ENCODE peak calls at places on chromosomes 12 and 14, in nine cellular contexts. T is CD8-positive, alpha-beta memory T cell; X is H9; J is keratinocyte; G is left lung; M is lung; B is GM23338; Q is ascending aorta; Z is endothelial cell of umbilical vein. R is an unnamed sample. For H3K4me1, the result is how much of the 10 kb centered on the place peaks cover.

GRCh38 chr14:69610859-69611263 is 535 bp upstream of the SUSD6 start:
- DNase-seq in T (no peak), X (no peak), J (no peak), G (no peak), M (no peak), B (peak), Q (no peak), Z (no peak), R (no peak)

GRCh38 chr12:19412844-19413243 is 26.4 kb upstream of the AEBP2 start:
- DNase-seq in T (no peak), X (no peak), J (no peak), G (no peak), M (no peak), B (no peak), Q (no peak), Z (no peak), R (no peak)

GRCh38 chr14:86799244-86799647 is 1193.7 kb downstream of the GALC start:
- DNase-seq in T (no peak), X (no peak), J (peak), G (no peak), M (no peak), B (no peak), Q (no peak), Z (no peak), R (no peak)

GRCh38 chr12:115871714-115872113 is 405.8 kb downstream of the MED13L start:
- DNase-seq in T (no peak), X (peak), J (peak), G (no peak), M (no peak), B (peak), Q (no peak), Z (no peak), R (no peak)

GRCh38 chr12:127125607-127126259 is 1141.2 kb upstream of the TMEM132C start:
- DNase-seq in T (no peak), X (no peak), J (peak), G (no peak), M (no peak), B (no peak), Q (no peak), Z (no peak), R (no peak)

GRCh38 chr12:90574676-90575075 is 380.3 kb downstream of the CCER1 start:
- DNase-seq in T (no peak), X (no peak), J (peak), G (no peak), M (no peak), B (no peak), Q (no peak), Z (no peak), R (no peak)

GRCh38 chr12:56146492-56147460 is 5.6 kb upstream of the MYL6B start:
- DNase-seq in T (no peak), X (no peak), J (no peak), G (no peak), M (no peak), B (no peak), Q (no peak), Z (peak), R (no peak)

GRCh38 chr12:77231548-77231947 is 166.2 kb upstream of the E2F7 start:
- DNase-seq in T (no peak), X (no peak), J (no peak), G (peak), M (peak), B (no peak), Q (no peak), Z (peak), R (no peak)

GRCh38 chr12:72236071-72236705 is 36.0 kb upstream of the TRHDE start:
- DNase-seq in T (no peak), X (no peak), J (no peak), G (no peak), M (no peak), B (no peak), Q (no peak), Z (no peak), R (no peak)

GRCh38 chr12:55019784-55020183 is at the start of gene NEUROD4:
- DNase-seq in T (no peak), X (peak), J (no peak), G (peak), M (peak), B (peak), Q (no peak), Z (peak), R (peak)

GRCh38 chr12:7060353-7060954 is at the start of gene C1S:
- DNase-seq in T (no peak), X (peak), J (no peak), G (peak), M (peak), B (peak), Q (peak), Z (peak), R (no peak)

GRCh38 chr12:65977384-65977783 is 153.1 kb downstream of the HMGA2 start:
- DNase-seq in T (no peak), X (no peak), J (no peak), G (no peak), M (no peak), B (no peak), Q (no peak), Z (no peak), R (no peak)

GRCh38 chr12:112887542-112887941 is 19.2 kb upstream of the OAS1 start:
- DNase-seq in T (no peak), X (no peak), J (no peak), G (no peak), M (no peak), B (no peak), Q (no peak), Z (no peak), R (no peak)

GRCh38 chr12:28390716-28391452 is 200.6 kb downstream of the CCDC91 start:
- DNase-seq in T (no peak), X (no peak), J (no peak), G (no peak), M (no peak), B (no peak), Q (no peak), Z (no peak), R (no peak)

GRCh38 chr14:30273564-30273880 is 285.4 kb upstream of the G2E3 start:
- DNase-seq in T (no peak), X (no peak), J (no peak), G (no peak), M (no peak), B (no peak), Q (no peak), Z (no peak), R (no peak)

GRCh38 chr14:100065161-100065871 is at the start of gene EVL:
- DNase-seq in T (peak), X (no peak), J (no peak), G (peak), M (no peak), B (no peak), Q (no peak), Z (peak), R (peak)

GRCh38 chr12:109949089-109949488 is 47.1 kb downstream of the GIT2 start:
- DNase-seq in T (no peak), X (no peak), J (no peak), G (no peak), M (no peak), B (no peak), Q (no peak), Z (no peak), R (no peak)

GRCh38 chr14:32709072-32709471 is 229.6 kb upstream of the NPAS3 start:
- DNase-seq in T (no peak), X (no peak), J (no peak), G (no peak), M (no peak), B (no peak), Q (no peak), Z (peak), R (no peak)

GRCh38 chr14:43901950-43902349 is 605.1 kb downstream of the FSCB start:
- DNase-seq in T (no peak), X (no peak), J (no peak), G (no peak), M (no peak), B (no peak), Q (no peak), Z (no peak), R (no peak)

DNA sequence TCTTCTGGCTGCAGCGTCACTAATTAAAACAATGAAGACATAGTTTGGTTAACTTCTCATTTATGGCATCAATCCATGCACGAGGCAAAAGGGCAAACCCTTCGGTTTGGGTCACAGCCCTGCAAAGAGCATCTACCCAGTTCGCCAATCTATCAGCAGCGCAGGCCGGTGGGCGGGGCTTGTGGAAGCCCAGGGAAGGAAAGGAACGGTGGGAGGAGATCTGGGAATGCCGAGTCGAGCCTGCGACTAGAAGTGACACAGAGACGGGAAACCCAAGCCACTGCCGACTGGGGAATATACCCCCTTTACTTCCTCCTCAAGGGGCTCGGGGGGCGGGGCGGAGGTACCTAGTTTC is 463 bp downstream of the KICS2 start:
- DNase-seq in T (peak), X (peak), J (peak), G (peak), M (peak), B (peak), Q (peak), Z (peak), R (no peak)
- H3K27ac ChIP-seq in T (peak), X (no peak), J (peak), G (peak), M (peak), B (peak), Q (peak), Z (peak), R (peak)

GRCh38 chr14:88009486-88009885 is 4.6 kb downstream of the GPR65 start:
- DNase-seq in T (no peak), X (no peak), J (no peak), G (no peak), M (no peak), B (no peak), Q (no peak), Z (no peak), R (no peak)
- H3K4me1 ChIP-seq in T (half or more), X (under half), J (under half), G (under half), M (under half), B (under half), Q (under half), Z (under half), R (half or more)

DNA sequence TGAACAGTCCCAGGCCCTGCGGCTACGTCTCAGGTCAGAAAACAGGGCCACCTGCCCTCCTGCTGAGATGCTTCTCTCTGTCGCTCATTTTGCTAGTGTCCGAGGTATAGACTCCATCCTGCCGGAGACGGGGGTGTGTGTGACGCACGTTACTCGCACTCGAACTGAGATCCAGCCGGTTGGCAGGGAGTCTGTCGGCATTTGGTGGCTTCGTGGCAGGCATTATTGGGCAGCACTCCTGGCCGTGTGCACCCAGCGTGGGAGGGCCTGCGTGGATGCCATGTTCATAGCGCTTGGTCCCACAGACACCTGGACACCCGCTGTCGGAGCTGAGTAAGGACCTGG is 28.4 kb downstream of the AACS start:
- DNase-seq in T (no peak), X (no peak), J (no peak), G (no peak), M (no peak), B (no peak), Q (no peak), Z (no peak), R (no peak)
- H3K27ac ChIP-seq in T (no peak), X (no peak), J (no peak), G (no peak), M (no peak), B (no peak), Q (no peak), Z (no peak), R (no peak)

DNA sequence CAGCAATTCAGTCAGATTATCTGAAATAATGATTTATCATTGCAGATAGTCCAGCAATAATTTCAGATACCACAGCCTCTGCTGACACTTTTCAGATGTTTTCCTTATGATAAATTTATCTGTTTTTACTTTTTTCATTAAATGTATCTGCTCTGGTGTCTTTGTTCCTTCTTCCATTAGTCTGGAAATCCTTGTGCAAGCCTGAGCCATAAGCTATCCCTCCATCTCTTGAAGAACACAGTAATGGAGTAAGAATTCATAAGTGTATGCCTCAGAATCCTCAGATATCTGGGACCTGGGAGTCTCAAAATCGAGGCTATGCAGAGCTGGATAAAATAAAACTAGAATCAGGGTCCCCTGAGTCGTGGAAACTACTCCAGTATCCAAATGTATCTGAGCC is 146.5 kb upstream of the KRR1 start:
- DNase-seq in T (no peak), X (no peak), J (no peak), G (no peak), M (no peak), B (no peak), Q (no peak), Z (no peak), R (no peak)
- H3K4me1 ChIP-seq in T (under half), X (under half), J (half or more), G (under half), M (under half), B (under half), Q (under half), Z (under half), R (under half)

GRCh38 chr12:75976913-75977312 is 54.7 kb downstream of the PHLDA1 start:
- DNase-seq in T (no peak), X (no peak), J (no peak), G (no peak), M (no peak), B (no peak), Q (no peak), Z (no peak), R (no peak)
- H3K27ac ChIP-seq in T (no peak), X (no peak), J (peak), G (peak), M (peak), B (no peak), Q (peak), Z (peak), R (no peak)

GRCh38 chr14:93748208-93749080 is 39.8 kb downstream of the PRIMA1 start:
- DNase-seq in T (no peak), X (no peak), J (no peak), G (no peak), M (no peak), B (no peak), Q (no peak), Z (no peak), R (no peak)

GRCh38 chr14:93751946-93752660 is 36.2 kb downstream of the PRIMA1 start:
- DNase-seq in T (no peak), X (no peak), J (no peak), G (no peak), M (no peak), B (no peak), Q (no peak), Z (no peak), R (no peak)

GRCh38 chr14:93747560-93747959 is 40.7 kb downstream of the PRIMA1 start:
- DNase-seq in T (no peak), X (no peak), J (no peak), G (no peak), M (no peak), B (no peak), Q (no peak), Z (no peak), R (no peak)

GRCh38 chr14:93747102-93747501 is 41.2 kb downstream of the PRIMA1 start:
- DNase-seq in T (no peak), X (no peak), J (no peak), G (no peak), M (no peak), B (no peak), Q (no peak), Z (no peak), R (no peak)

DNA sequence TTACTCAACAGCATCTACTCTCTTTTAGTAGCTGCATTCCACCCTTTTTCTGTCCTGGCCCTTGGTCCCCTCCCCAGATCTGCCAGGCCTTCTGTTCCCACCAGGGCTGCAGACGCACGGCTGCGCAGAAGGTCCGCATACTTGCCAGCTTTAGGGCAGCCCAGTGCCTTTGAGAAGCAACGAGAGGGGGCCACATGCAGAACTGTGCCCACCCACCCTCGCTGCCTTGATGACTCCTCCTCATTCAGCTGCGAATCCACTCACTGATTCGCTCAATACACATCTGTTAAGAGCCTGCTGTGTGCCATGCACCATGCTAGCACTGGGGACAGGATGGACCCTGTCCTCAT is 39.2 kb downstream of the PRIMA1 start:
- DNase-seq in T (no peak), X (no peak), J (no peak), G (no peak), M (no peak), B (no peak), Q (no peak), Z (no peak), R (no peak)
- H3K4me1 ChIP-seq in T (under half), X (under half), J (under half), G (under half), M (under half), B (under half), Q (under half), Z (under half), R (under half)

GRCh38 chr12:131773582-131774221 is 54.5 kb upstream of the MMP17 start:
- DNase-seq in T (no peak), X (peak), J (no peak), G (no peak), M (no peak), B (peak), Q (no peak), Z (no peak), R (no peak)
- H3K27ac ChIP-seq in T (no peak), X (no peak), J (no peak), G (no peak), M (no peak), B (peak), Q (no peak), Z (no peak), R (no peak)

GRCh38 chr14:61521773-61522172 is 173.5 kb upstream of the HIF1A start:
- DNase-seq in T (no peak), X (no peak), J (no peak), G (no peak), M (no peak), B (no peak), Q (no peak), Z (no peak), R (no peak)
- H3K4me1 ChIP-seq in T (half or more), X (under half), J (under half), G (under half), M (under half), B (under half), Q (under half), Z (half or more), R (half or more)